ENCODE peak calls at places on chromosomes 2 and 18, in ten cellular contexts. N is GM23338, V is endothelial cell of umbilical vein, K is GM23248, D is H1, G is HCT116, E is fibroblast of lung, O is neural progenitor cell, L is hepatocyte, R is mammary epithelial cell. W is an unnamed sample.

GRCh38 chr2:174333017-174333501 is 1.7 kb upstream of the SP9 start:
- DNase-seq in V (no peak), G (no peak), E (no peak), N (no peak), R (no peak), O (peak; percentile 20), K (no peak), L (no peak), D (no peak), W (no peak)

GRCh38 chr18:31243740-31244512 is 74.0 kb upstream of the DSG1 start:
- DNase-seq in E (no peak), G (peak; percentile 33), D (no peak), O (peak; percentile 16), L (peak; percentile 22), V (peak; percentile 61), N (no peak), R (peak; percentile 75), K (no peak), W (no peak)

GRCh38 chr2:118969734-118970395 is 27.9 kb downstream of the MARCO start:
- DNase-seq in E (no peak), V (no peak), D (no peak), K (no peak), L (no peak), O (no peak), N (no peak), G (no peak), R (no peak), W (no peak)

GRCh38 chr2:108968619-108969018 is 20.4 kb downstream of the EDAR start:
- DNase-seq in L (peak; percentile 75), V (no peak), R (peak; percentile 57), D (no peak), O (no peak), E (peak; percentile 55), N (no peak), K (no peak), G (no peak), W (peak; percentile 48)

GRCh38 chr2:234245945-234246344 is 195.4 kb downstream of the SPP2 start:
- DNase-seq in V (peak; percentile 91), G (no peak), D (no peak), E (peak; percentile 99), K (peak; percentile 92), O (no peak), R (peak; percentile 96), L (no peak), N (no peak), W (peak; percentile 29)

GRCh38 chr2:8189316-8189715 is 492.5 kb upstream of the ID2 start:
- DNase-seq in N (peak; percentile 9), K (no peak), L (no peak), E (no peak), V (no peak), G (no peak), O (no peak), R (no peak), D (no peak), W (no peak)

GRCh38 chr2:219142329-219142728 is 18.3 kb downstream of the NHEJ1 start:
- DNase-seq in V (no peak), R (peak; percentile 77), G (peak; percentile 31), K (peak; percentile 96), O (no peak), E (peak; percentile 82), N (no peak), L (no peak), D (no peak), W (peak; percentile 74)

GRCh38 chr2:30711646-30712085 is 95.6 kb downstream of the CAPN13 start:
- DNase-seq in E (peak; percentile 77), K (peak; percentile 94), R (peak; percentile 72), D (peak; percentile 68), G (peak; percentile 85), N (peak; percentile 96), L (peak; percentile 93), V (peak; percentile 88), O (peak; percentile 92), W (peak; percentile 77)

GRCh38 chr2:158380786-158381185 is 75.8 kb downstream of the CCDC148 start:
- DNase-seq in G (no peak), E (no peak), L (no peak), K (no peak), D (no peak), O (no peak), V (no peak), R (no peak), N (no peak), W (no peak)

GRCh38 chr2:120611961-120612360 is 123.7 kb upstream of the GLI2 start:
- DNase-seq in K (no peak), G (no peak), N (no peak), L (no peak), V (no peak), D (no peak), R (no peak), O (no peak), E (no peak), W (no peak)

GRCh38 chr2:150791567-150791966 is 304.1 kb upstream of the RND3 start:
- DNase-seq in R (no peak), N (no peak), K (no peak), E (no peak), O (no peak), D (no peak), V (no peak), G (no peak), L (no peak), W (no peak)

GRCh38 chr2:144950874-144951560 is 431.1 kb upstream of the ZEB2 start:
- DNase-seq in D (no peak), L (no peak), O (no peak), K (peak; percentile 97), R (peak; percentile 95), V (no peak), G (peak; percentile 22), N (no peak), E (peak; percentile 82), W (peak; percentile 47)

GRCh38 chr18:14941256-14941655 is 193.3 kb downstream of the ANKRD30B start:
- DNase-seq in G (no peak), L (no peak), D (no peak), V (no peak), K (no peak), R (no peak), N (no peak), E (no peak), O (no peak), W (no peak)

GRCh38 chr18:32542221-32542798 is 71.6 kb upstream of the GAREM1 start:
- DNase-seq in O (peak; percentile 13), D (no peak), R (no peak), G (no peak), E (peak; percentile 10), K (no peak), N (peak; percentile 21), L (no peak), V (no peak), W (no peak)

GRCh38 chr2:102033750-102034682 is 42.3 kb downstream of the IL1R2 start:
- DNase-seq in D (no peak), G (no peak), N (no peak), V (no peak), E (no peak), R (no peak), K (no peak), O (no peak), L (no peak), W (no peak)
- H2AFZ ChIP-seq in D (no peak overlapping the region), G (no peak overlapping the region), N (peak overlapping the region; percentile 72), V (peak overlapping the region; percentile 46), E (peak overlapping the region; percentile 25), R (peak overlapping the region; percentile 73), K (peak overlapping the region; percentile 86), O (no peak overlapping the region), L (no peak overlapping the region), W (peak overlapping the region; percentile 70)

DNA sequence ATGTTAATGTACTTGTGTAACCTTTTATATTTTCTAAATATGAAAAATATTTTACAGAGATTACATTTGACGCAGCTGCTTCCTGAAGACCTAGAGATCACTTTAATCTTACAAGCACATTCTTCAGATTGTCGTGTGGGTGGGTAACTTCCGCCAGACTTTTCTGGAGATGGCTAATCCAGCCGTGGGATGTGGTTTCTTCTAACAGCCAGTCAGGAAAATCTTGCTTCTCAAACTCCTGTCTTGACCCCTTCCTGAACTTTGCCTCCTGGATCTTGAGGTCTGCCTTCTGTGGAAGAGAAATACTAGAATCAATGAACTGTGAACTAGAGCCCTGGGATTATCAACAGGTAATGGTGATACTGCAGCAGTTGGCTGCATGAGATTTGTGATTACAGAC is 401.6 kb upstream of the TNP1 start:
- DNase-seq in V (peak; percentile 69), K (no peak), R (no peak), L (no peak), E (peak; percentile 89), O (no peak), G (no peak), D (no peak), N (no peak), W (no peak)
- H3K27me3 ChIP-seq in V (no peaks in the 10 kb centered on the region), K (no peaks in the 10 kb centered on the region), R (no peaks in the 10 kb centered on the region), L (no peaks in the 10 kb centered on the region), E (no peaks in the 10 kb centered on the region), O (peaks cover 42% of the 10 kb centered on the region), G (peaks cover 29% of the 10 kb centered on the region), D (peaks cover 43% of the 10 kb centered on the region), N (peaks cover 65% of the 10 kb centered on the region), W (no peaks in the 10 kb centered on the region)

GRCh38 chr2:64887565-64887964 is 101.6 kb upstream of the SLC1A4 start:
- DNase-seq in N (no peak), G (no peak), V (no peak), E (no peak), K (no peak), L (no peak), O (no peak), D (no peak), R (no peak), W (no peak)

GRCh38 chr2:64888591-64889309 is 100.4 kb upstream of the SLC1A4 start:
- DNase-seq in L (peak; percentile 60), D (no peak), G (peak; percentile 68), O (no peak), V (peak; percentile 25), R (peak; percentile 80), E (peak; percentile 63), K (peak; percentile 77), N (peak; percentile 51), W (peak; percentile 80)

DNA sequence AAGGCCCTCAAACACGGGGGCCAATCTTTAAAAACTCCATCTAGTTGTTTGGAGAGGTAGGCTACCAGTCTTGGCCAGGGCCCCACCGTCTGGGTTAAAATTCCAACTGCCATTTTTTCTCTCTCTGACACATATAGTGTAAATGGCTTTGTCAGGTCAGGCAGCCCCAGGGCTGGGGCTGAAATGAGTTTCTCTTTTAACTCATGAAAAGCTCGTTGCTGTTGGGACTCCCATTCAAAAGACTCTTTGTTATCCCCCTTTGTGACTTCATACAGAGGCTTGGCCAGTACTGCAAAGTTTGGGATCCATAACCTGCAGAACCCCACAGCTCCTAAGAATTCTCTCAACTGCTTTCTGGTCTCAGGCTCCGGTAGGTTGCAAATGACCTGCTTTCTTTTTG is 99.4 kb upstream of the SLC1A4 start:
- DNase-seq in V (no peak), E (no peak), D (no peak), O (no peak), R (no peak), K (no peak), L (no peak), N (no peak), G (no peak), W (no peak)
- TF ChIP-seq EZH2 in V (no peak), E (no peak), D (no peak), O (no peak), R (no peak), K (no peak), L (no peak), N (no peak), G (no peak), W (no peak)

DNA sequence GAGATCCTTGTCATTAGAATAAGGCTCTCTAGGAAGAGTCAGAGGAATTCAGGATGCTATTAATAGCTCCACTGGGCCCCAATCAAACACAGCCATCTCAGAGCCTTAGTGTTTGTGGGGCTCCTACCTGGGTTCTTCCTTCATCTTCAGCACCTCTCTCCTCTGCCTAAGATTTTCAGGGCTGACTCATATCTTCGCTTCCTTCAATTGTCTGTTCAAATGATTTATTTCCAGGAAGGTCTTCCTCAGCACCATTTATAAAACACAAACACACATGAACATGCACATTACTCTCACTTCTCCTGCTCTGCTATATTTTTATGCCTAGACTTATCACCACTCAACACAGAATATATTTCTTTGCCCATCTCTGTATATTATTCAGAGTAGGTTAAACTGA is 119.5 kb downstream of the COL6A3 start:
- DNase-seq in R (no peak), E (no peak), G (no peak), O (no peak), V (peak; percentile 71), K (no peak), N (no peak), D (no peak), L (no peak), W (no peak)
- H2AFZ ChIP-seq in R (no peak overlapping the region), E (no peak overlapping the region), G (no peak overlapping the region), O (no peak overlapping the region), V (no peak overlapping the region), K (no peak overlapping the region), N (peak overlapping the region; percentile 12), D (no peak overlapping the region), L (no peak overlapping the region), W (no peak overlapping the region)

W was measured in PC-9.